ENCODE peak calls at places on chromosomes 16 and 17, in five cellular contexts. W is lower lobe of right lung, K is astrocyte of the spinal cord, I is endodermal cell, E is esophagus squamous epithelium. G is an unnamed sample.
A peak's percentile ranks its signal among the peaks of the same experiment; 100 is the strongest.

GRCh38 chr16:55480228-55480655 is 1.2 kb downstream of the MMP2 start:
- DNase-seq in K (peak; percentile 92), W (peak; percentile 80), E (no peak), I (peak; percentile 80), G (peak; percentile 96)

GRCh38 chr16:86575754-86576557 is 2.4 kb upstream of the FOXL1 start:
- DNase-seq in E (no peak), W (no peak), I (peak; percentile 98), K (peak; percentile 99), G (peak; percentile 98)

GRCh38 chr17:3543453-3543852 is 14.2 kb downstream of the TRPV3 start:
- DNase-seq in W (peak; percentile 10), E (no peak), I (peak; percentile 41), K (no peak), G (no peak)

GRCh38 chr17:8762012-8762411 is 3.7 kb upstream of the SPDYE4 start:
- DNase-seq in K (no peak), I (no peak), W (no peak), E (no peak), G (no peak)

GRCh38 chr17:21602176-21602575 is 90.1 kb upstream of the KCNJ18 start:
- DNase-seq in E (no peak), K (no peak), W (no peak), I (no peak), G (no peak)

GRCh38 chr17:80254396-80255241 is 6.0 kb upstream of the RNF213 start:
- DNase-seq in K (peak; percentile 85), E (no peak), W (no peak), I (peak; percentile 49), G (peak; percentile 92)

GRCh38 chr16:57191056-57191536 is 5.0 kb downstream of the RSPRY1 start:
- DNase-seq in E (no peak), I (no peak), W (no peak), K (peak; percentile 60), G (no peak)

GRCh38 chr17:67046398-67046797 is 2.0 kb downstream of the CACNG1 start:
- DNase-seq in W (no peak), E (no peak), I (no peak), K (no peak), G (no peak)

GRCh38 chr17:78974635-78975591 is 4.8 kb downstream of the LGALS3BP start:
- DNase-seq in I (peak; percentile 89), W (peak; percentile 84), E (no peak), K (peak; percentile 75), G (peak; percentile 89)

GRCh38 chr17:67258836-67259468 is 14.0 kb upstream of the HELZ start:
- DNase-seq in K (no peak), W (no peak), E (no peak), I (peak; percentile 41), G (no peak)

GRCh38 chr17:48247038-48247437 is 139.5 kb downstream of the SNX11 start:
- DNase-seq in E (no peak), W (no peak), K (no peak), I (no peak), G (no peak)

GRCh38 chr17:33055171-33055611 is 63.5 kb downstream of the SPACA3 start:
- DNase-seq in E (no peak), I (peak; percentile 42), W (no peak), K (no peak), G (no peak)

GRCh38 chr16:21226749-21227148 is 6.8 kb upstream of the ANKS4B start:
- DNase-seq in K (no peak), E (no peak), W (no peak), I (no peak), G (no peak)

GRCh38 chr16:31211960-31212359 is 2.0 kb upstream of the TRIM72 start:
- DNase-seq in I (no peak), W (no peak), K (no peak), E (no peak), G (no peak)

GRCh38 chr17:77735341-77736206 is 222.9 kb upstream of the TNRC6C start:
- DNase-seq in W (peak; percentile 81), K (no peak), E (no peak), I (peak; percentile 83), G (peak; percentile 34)

GRCh38 chr16:66270333-66270927 is 96.1 kb upstream of the CDH5 start:
- DNase-seq in E (no peak), K (peak; percentile 71), I (peak; percentile 96), W (peak; percentile 84), G (peak; percentile 62)

GRCh38 chr16:50498756-50499155 is 49.4 kb upstream of the NKD1 start:
- DNase-seq in W (no peak), K (no peak), I (peak; percentile 35), E (no peak), G (no peak)

GRCh38 chr17:49629447-49629846 is 48.5 kb downstream of the SPOP start:
- DNase-seq in W (no peak), I (no peak), E (no peak), K (no peak), G (peak; percentile 31)

GRCh38 chr17:19720631-19721426 is 4.4 kb upstream of the SLC47A2 start:
- DNase-seq in I (peak; percentile 43), K (no peak), E (no peak), W (no peak), G (no peak)

GRCh38 chr17:74526681-74527080 is 4.6 kb downstream of the CD300LB start:
- DNase-seq in W (no peak), K (no peak), E (no peak), I (no peak), G (no peak)

GRCh38 chr17:80108321-80108971 is 7.1 kb downstream of the GAA start:
- DNase-seq in I (no peak), E (no peak), W (no peak), K (no peak), G (no peak)

GRCh38 chr16:81095953-81096714 is at the start of gene GCSH:
- DNase-seq in W (peak; percentile 100), I (peak; percentile 100), E (peak; percentile 95), K (peak; percentile 99), G (peak; percentile 97)

GRCh38 chr16:81097230-81097629 is 1.0 kb upstream of the GCSH start:
- DNase-seq in I (no peak), K (no peak), E (no peak), W (no peak), G (no peak)

GRCh38 chr16:81096715-81097208 is 567 bp upstream of the GCSH start:
- DNase-seq in E (no peak), W (no peak), I (no peak), K (no peak), G (no peak)

GRCh38 chr16:81095653-81095952 is 592 bp downstream of the GCSH start:
- DNase-seq in E (no peak), W (no peak), I (no peak), K (peak; percentile 52), G (no peak)

GRCh38 chr16:81094771-81095251 is 1.4 kb downstream of the GCSH start:
- DNase-seq in I (no peak), K (peak; percentile 22), E (no peak), W (no peak), G (peak; percentile 51)
- H3K4me3 ChIP-seq in I (peak overlapping the region; percentile 94), K (peak overlapping the region; percentile 69), E (no peak overlapping the region), W (peak overlapping the region; percentile 90), G (peak overlapping the region; percentile 76)

DNA sequence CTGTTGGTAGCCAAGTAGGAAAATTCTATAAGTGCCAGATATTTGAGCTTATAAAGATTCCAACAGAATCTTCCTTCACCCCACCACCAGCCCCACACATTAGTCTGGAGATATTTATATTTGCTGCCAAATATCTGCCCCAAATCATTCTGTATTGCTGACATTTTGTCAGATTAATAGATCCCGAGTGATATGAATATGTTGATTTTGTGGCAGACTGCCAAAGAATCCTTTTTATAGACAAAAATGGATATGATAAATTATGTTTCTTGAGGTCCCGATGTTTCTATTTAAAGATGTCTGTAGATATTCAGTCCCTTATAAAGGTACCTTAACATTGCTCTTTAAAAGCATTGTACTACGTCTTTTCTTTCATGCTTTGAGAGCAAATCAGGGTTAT is 162.2 kb upstream of the KCNJ16 start:
- DNase-seq in W (no peak), E (no peak), I (no peak), K (no peak), G (peak; percentile 7)
- H3K4me3 ChIP-seq in W (no peak overlapping the region), E (no peak overlapping the region), I (no peak overlapping the region), K (no peak overlapping the region), G (no peak overlapping the region)

GRCh38 chr17:17757944-17758343 is 76.7 kb downstream of the RAI1 start:
- DNase-seq in W (no peak), I (no peak), K (no peak), E (no peak), G (no peak)
- H3K4me3 ChIP-seq in W (no peak overlapping the region), I (no peak overlapping the region), K (no peak overlapping the region), E (no peak overlapping the region), G (no peak overlapping the region)

DNA sequence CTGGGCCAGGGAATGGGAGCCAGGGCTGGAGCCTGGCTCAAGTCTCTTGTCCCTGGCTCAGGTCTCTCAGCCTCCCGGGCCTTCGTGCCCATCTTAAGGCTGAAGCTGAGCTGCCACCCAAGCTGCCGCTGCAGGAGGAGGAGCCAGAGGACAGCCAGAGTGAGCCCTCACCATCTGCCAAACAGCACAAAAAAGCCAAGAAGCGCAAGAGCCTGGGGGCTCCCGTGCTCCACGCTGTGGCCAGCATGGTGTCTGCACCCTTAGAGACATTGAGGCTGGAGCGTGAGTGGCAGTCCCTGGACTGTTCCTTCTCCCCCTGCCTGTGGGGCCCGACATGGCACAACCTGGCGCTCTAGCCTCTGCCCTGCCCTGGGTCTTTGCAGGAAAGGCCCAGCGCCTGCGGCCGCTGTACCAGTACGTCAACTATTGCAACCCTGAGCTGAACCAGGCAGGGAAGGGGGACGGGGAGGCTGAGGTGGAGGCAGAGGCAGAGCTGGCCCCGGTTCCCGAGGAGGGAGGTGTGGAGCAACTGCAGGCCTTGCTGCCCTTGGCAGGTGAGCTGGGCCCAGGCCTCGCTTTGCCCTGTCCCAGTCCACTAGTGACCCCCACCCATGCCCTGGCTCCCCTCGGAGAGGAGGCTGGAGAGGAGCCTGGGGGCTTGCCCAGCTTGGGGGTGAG is 1.3 kb downstream of the C16orf86 start:
- DNase-seq in W (peak; percentile 86), E (peak; percentile 54), K (peak; percentile 90), I (peak; percentile 93), G (peak; percentile 91)
- H3K4me3 ChIP-seq in W (peak overlapping the region; percentile 85), E (no peak overlapping the region), K (no peak overlapping the region), I (no peak overlapping the region), G (no peak overlapping the region)

GRCh38 chr16:8957509-8958157 is 6.1 kb downstream of the USP7 start:
- DNase-seq in W (no peak), K (no peak), E (no peak), I (no peak), G (no peak)
- H3K4me3 ChIP-seq in W (peak overlapping the region; percentile 7), K (no peak overlapping the region), E (no peak overlapping the region), I (no peak overlapping the region), G (peak overlapping the region; percentile 44)